ENCODE peak calls at places on chromosome 1, in ten cellular contexts. A, R, P, M, T, L, V, Z, F and N are unnamed samples. For H3K36me3, the result is how much of the 10 kb centered on the place peaks cover.

GRCh38 chr1:230878584-230878975 is 10.3 kb upstream of the C1orf198 start:
- DNase-seq in A (no peak), R (no peak), P (peak), M (no peak), T (no peak), L (no peak), V (no peak), Z (peak), F (no peak), N (no peak)

GRCh38 chr1:6962390-6962955 is 177.2 kb downstream of the CAMTA1 start:
- DNase-seq in A (peak), R (peak), P (no peak), M (no peak), T (no peak), L (peak), V (peak), Z (peak), F (peak), N (peak)

GRCh38 chr1:226702318-226702956 is 36.6 kb downstream of the ITPKB start:
- DNase-seq in A (no peak), R (no peak), P (no peak), M (peak), T (no peak), L (no peak), V (no peak), Z (peak), F (no peak), N (no peak)

GRCh38 chr1:204207136-204207616 is 6.6 kb downstream of the GOLT1A start:
- DNase-seq in A (peak), R (peak), P (peak), M (peak), T (peak), L (peak), V (peak), Z (peak), F (no peak), N (peak)

GRCh38 chr1:62013264-62013663 is 181.4 kb upstream of the L1TD1 start:
- DNase-seq in A (no peak), R (no peak), P (no peak), M (no peak), T (no peak), L (peak), V (no peak), Z (no peak), F (no peak), N (no peak)

GRCh38 chr1:36377776-36378175 is 7.9 kb downstream of the STK40 start:
- DNase-seq in A (no peak), R (no peak), P (no peak), M (no peak), T (no peak), L (no peak), V (no peak), Z (no peak), F (no peak), N (no peak)

GRCh38 chr1:101073836-101074235 is 48.3 kb upstream of the DPH5 start:
- DNase-seq in A (no peak), R (no peak), P (no peak), M (no peak), T (no peak), L (no peak), V (no peak), Z (no peak), F (no peak), N (no peak)

GRCh38 chr1:154502742-154503111 is 515 bp upstream of the SHE start:
- DNase-seq in A (no peak), R (no peak), P (no peak), M (no peak), T (no peak), L (peak), V (no peak), Z (no peak), F (no peak), N (no peak)

GRCh38 chr1:156601122-156601830 is at the start of gene GPATCH4:
- DNase-seq in A (peak), R (peak), P (peak), M (peak), T (peak), L (peak), V (peak), Z (peak), F (no peak), N (no peak)

GRCh38 chr1:89287182-89288050 is 14.8 kb upstream of the GBP5 start:
- DNase-seq in A (no peak), R (no peak), P (no peak), M (no peak), T (no peak), L (no peak), V (no peak), Z (no peak), F (no peak), N (no peak)

GRCh38 chr1:109573785-109574184 is 25.4 kb downstream of the GNAI3 start:
- DNase-seq in A (no peak), R (no peak), P (no peak), M (no peak), T (no peak), L (no peak), V (no peak), Z (no peak), F (no peak), N (no peak)

GRCh38 chr1:37656881-37657280 is 22.2 kb upstream of the RSPO1 start:
- DNase-seq in A (no peak), R (no peak), P (no peak), M (no peak), T (no peak), L (no peak), V (no peak), Z (no peak), F (no peak), N (no peak)

GRCh38 chr1:29047142-29047541 is 76.6 kb downstream of the TMEM200B start:
- DNase-seq in A (no peak), R (no peak), P (no peak), M (no peak), T (no peak), L (no peak), V (no peak), Z (no peak), F (no peak), N (no peak)

GRCh38 chr1:173869108-173869359 is 854 bp downstream of the ZBTB37 start:
- DNase-seq in A (no peak), R (no peak), P (no peak), M (no peak), T (no peak), L (no peak), V (no peak), Z (no peak), F (no peak), N (no peak)
- H3K36me3 ChIP-seq in A (under half), R (under half), P (under half), M (under half), T (under half), L (under half), V (under half), Z (under half), F (under half), N (under half)

GRCh38 chr1:98702976-98703375 is 41.5 kb downstream of the SNX7 start:
- DNase-seq in A (no peak), R (no peak), P (no peak), M (no peak), T (no peak), L (no peak), V (no peak), Z (no peak), F (no peak), N (no peak)

GRCh38 chr1:98696077-98696476 is 34.6 kb downstream of the SNX7 start:
- DNase-seq in A (no peak), R (no peak), P (no peak), M (no peak), T (no peak), L (no peak), V (no peak), Z (no peak), F (no peak), N (no peak)

GRCh38 chr1:98700228-98700627 is 38.7 kb downstream of the SNX7 start:
- DNase-seq in A (no peak), R (no peak), P (no peak), M (no peak), T (no peak), L (no peak), V (no peak), Z (no peak), F (no peak), N (no peak)

GRCh38 chr1:98693385-98693784 is 31.9 kb downstream of the SNX7 start:
- DNase-seq in A (no peak), R (no peak), P (no peak), M (no peak), T (no peak), L (no peak), V (no peak), Z (no peak), F (no peak), N (no peak)

GRCh38 chr1:98698625-98699024 is 37.1 kb downstream of the SNX7 start:
- DNase-seq in A (no peak), R (no peak), P (no peak), M (no peak), T (no peak), L (no peak), V (no peak), Z (no peak), F (no peak), N (no peak)
- TF ChIP-seq POLR2AphosphoS5 in A (no peak), R (no peak), P (no peak), M (no peak), T (no peak), L (no peak), V (no peak), Z (no peak), F (no peak), N (no peak)

DNA sequence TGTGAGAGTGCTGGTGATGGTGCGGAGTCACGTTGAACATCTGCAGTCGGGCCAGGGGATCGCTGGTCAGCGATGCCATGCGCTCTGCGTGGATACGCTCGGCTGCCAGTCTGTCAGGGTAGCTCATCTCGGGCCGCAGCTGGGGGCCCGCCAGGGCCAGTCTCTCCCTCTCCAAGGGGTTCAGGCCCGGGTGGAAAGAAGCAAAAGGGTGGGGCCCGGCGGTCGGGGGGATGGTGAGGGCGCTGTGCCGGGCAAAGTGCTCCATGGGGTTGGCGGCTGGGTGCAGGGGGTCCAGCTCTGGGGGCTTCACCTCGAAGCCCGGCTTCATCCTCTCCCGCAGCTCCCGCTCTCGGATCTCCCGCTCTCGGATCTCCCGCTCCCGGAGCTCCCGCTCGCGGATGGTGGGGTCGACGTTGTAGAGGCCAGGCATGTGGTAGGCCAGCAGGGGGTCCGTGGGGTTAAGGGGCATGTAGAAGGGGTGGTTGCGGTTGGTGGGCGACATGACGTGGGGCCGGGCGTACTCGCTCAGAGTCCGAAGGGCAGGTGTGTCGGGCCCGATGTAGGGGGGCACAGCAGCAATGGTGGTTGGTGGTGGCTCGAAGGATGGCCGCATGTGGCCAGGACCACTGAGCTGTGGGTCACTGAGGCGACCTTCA is 40.5 kb downstream of the SLC45A1 start:
- DNase-seq in A (no peak), R (no peak), P (no peak), M (no peak), T (no peak), L (no peak), V (no peak), Z (no peak), F (no peak), N (no peak)
- H3K36me3 ChIP-seq in A (half or more), R (under half), P (half or more), M (half or more), T (under half), L (under half), V (half or more), Z (half or more), F (half or more), N (under half)

DNA sequence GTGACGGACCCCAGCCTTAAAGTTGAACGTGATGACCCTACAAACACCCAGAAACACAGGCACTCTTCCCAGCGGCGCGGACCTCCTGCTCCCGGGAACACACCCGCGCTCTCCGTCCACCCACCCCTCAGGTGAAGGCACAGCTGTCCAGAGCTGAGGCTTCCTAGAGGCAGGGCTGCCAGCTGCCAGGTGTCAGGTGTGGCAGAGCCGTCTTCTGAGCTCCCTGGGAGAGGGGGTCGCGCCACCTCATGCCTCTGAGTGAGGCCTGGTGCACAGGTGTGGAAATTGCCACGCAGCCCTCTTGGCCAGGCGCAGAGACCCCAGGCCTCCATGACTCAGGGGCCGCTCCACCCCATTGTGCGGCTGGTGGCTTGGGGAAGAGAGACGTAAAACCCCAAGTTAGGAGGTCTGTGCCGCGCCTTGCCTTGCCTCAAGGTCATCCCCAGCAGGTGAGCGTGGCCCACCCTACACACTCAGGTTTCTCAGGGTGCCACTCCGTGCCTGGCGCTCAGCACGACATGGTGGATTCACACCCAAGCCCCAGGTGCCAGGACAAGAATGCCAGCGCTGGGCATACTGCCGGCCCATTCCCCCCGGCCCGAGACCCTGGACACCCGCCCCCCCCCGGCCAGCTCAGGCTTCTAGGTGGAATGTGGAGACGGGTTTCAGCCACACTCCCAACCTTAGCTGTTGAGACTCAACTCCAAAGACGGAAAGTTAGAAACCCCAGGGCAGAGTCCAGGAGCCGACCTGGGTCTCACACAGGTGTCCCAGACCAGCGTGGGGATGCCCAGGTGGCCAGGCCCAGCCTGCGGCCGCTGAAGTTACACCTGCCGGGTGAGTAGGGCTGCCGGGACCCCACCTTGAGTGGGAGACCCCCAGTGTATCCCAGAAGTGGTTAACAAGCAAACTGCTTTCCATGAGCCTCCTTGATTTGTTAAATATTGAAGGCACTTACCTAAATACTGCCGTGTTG is 8.4 kb downstream of the FAAP20 start:
- DNase-seq in A (no peak), R (no peak), P (no peak), M (no peak), T (no peak), L (no peak), V (no peak), Z (no peak), F (no peak), N (no peak)
- TF ChIP-seq POLR2AphosphoS5 in A (no peak), R (no peak), P (no peak), M (no peak), T (no peak), L (no peak), V (no peak), Z (no peak), F (no peak), N (no peak)

DNA sequence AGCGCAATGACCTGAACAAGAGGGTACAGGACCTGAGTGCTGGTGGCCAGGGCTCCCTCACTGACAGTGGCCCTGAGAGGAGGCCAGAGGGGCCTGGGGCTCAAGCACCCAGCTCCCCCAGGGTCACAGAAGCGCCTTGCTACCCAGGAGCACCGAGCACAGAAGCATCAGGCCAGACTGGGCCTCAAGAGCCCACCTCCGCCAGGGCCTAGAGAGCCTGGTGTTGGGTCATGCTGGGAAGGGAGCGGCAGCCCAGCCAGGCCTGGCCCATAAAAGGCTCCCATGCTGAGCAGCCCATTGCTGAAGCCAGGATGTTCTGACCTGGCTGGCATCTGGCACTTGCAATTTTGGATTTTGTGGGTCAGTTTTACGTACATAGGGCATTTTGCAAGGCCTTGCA is 5.4 kb upstream of the CCDC28B start:
- DNase-seq in A (no peak), R (no peak), P (no peak), M (no peak), T (no peak), L (no peak), V (no peak), Z (no peak), F (no peak), N (no peak)
- H3K36me3 ChIP-seq in A (half or more), R (under half), P (half or more), M (under half), T (under half), L (half or more), V (half or more), Z (half or more), F (under half), N (under half)